ENCODE peak calls at places on chromosomes 4 and X, in nine cellular contexts. A, N, C, F, E, Z, P, W and O are unnamed samples.

GRCh38 chrX:74119016-74119910 is 184.7 kb upstream of the ZCCHC13 start:
- DNase-seq in N (no peak), P (peak), E (no peak), A (no peak), Z (no peak), F (peak), C (no peak), W (no peak), O (no peak)

GRCh38 chr4:15756361-15756861 is 21.7 kb upstream of the CD38 start:
- DNase-seq in W (no peak), F (peak), C (no peak), N (no peak), Z (peak), E (no peak), P (peak), A (no peak), O (peak)

GRCh38 chrX:40933132-40934078 is 151.8 kb upstream of the USP9X start:
- DNase-seq in N (no peak), F (no peak), P (peak), C (peak), W (peak), Z (no peak), A (no peak), E (no peak), O (no peak)

GRCh38 chr4:42641696-42642095 is 15.2 kb downstream of the ATP8A1 start:
- DNase-seq in C (no peak), F (no peak), E (no peak), N (no peak), W (no peak), A (no peak), P (no peak), Z (no peak), O (no peak)

GRCh38 chrX:135086197-135086854 is 34.0 kb downstream of the ETDB start:
- DNase-seq in F (peak), A (peak), P (peak), C (peak), N (no peak), W (peak), E (no peak), Z (no peak), O (no peak)

GRCh38 chr4:137226900-137227299 is 305.4 kb downstream of the PCDH18 start:
- DNase-seq in W (peak), A (peak), Z (no peak), E (no peak), P (peak), F (no peak), N (no peak), C (no peak), O (no peak)

GRCh38 chr4:113049421-113050355 is at the start of gene ANK2:
- DNase-seq in E (no peak), A (peak), C (peak), P (no peak), F (no peak), N (no peak), W (peak), Z (no peak), O (no peak)

GRCh38 chrX:109959356-109959871 is 43.5 kb upstream of the TMEM164 start:
- DNase-seq in A (no peak), W (no peak), C (no peak), N (no peak), F (no peak), P (no peak), Z (no peak), E (no peak), O (no peak)

GRCh38 chrX:19130628-19131027 is 8.4 kb upstream of the ADGRG2 start:
- DNase-seq in Z (no peak), P (no peak), E (no peak), F (no peak), A (no peak), C (no peak), W (no peak), N (no peak), O (no peak)

GRCh38 chr4:152239216-152239615 is 296.7 kb downstream of the FBXW7 start:
- DNase-seq in C (no peak), F (no peak), W (no peak), E (no peak), P (no peak), N (no peak), A (no peak), Z (no peak), O (no peak)

GRCh38 chr4:38873290-38873949 is 5.8 kb downstream of the FAM114A1 start:
- DNase-seq in F (no peak), W (no peak), P (no peak), A (peak), C (no peak), N (no peak), Z (no peak), E (no peak), O (no peak)

GRCh38 chr4:38869511-38869910 is 1.9 kb downstream of the FAM114A1 start:
- DNase-seq in W (no peak), C (no peak), A (no peak), P (no peak), N (no peak), E (no peak), Z (no peak), F (no peak), O (no peak)

GRCh38 chr4:38871593-38871992 is 4.0 kb downstream of the FAM114A1 start:
- DNase-seq in C (no peak), F (no peak), W (no peak), Z (no peak), P (no peak), A (no peak), E (no peak), N (no peak), O (no peak)

GRCh38 chr4:38870098-38870850 is 2.7 kb downstream of the FAM114A1 start:
- DNase-seq in F (no peak), N (no peak), P (no peak), A (no peak), E (no peak), C (no peak), W (no peak), Z (no peak), O (no peak)

GRCh38 chr4:38872620-38873019 is 5.0 kb downstream of the FAM114A1 start:
- DNase-seq in C (no peak), W (no peak), E (no peak), F (no peak), Z (no peak), P (peak), N (no peak), A (no peak), O (no peak)
- H3K27ac ChIP-seq in C (no peak), W (no peak), E (no peak), F (no peak), Z (no peak), P (no peak), N (no peak), A (no peak), O (no peak)

GRCh38 chr4:58669783-58670182 is 1559.6 kb upstream of the IGFBP7 start:
- DNase-seq in A (no peak), P (no peak), E (no peak), W (no peak), F (no peak), N (no peak), C (no peak), Z (no peak), O (no peak)
- H3K27ac ChIP-seq in A (no peak), P (no peak), E (no peak), W (no peak), F (no peak), N (no peak), C (no peak), Z (no peak), O (no peak)

GRCh38 chrX:69262036-69262905 is 97.0 kb upstream of the PJA1 start:
- DNase-seq in N (no peak), E (no peak), F (no peak), W (no peak), A (no peak), C (peak), Z (no peak), P (peak), O (no peak)

GRCh38 chrX:69258893-69259292 is 93.6 kb upstream of the PJA1 start:
- DNase-seq in N (no peak), W (no peak), Z (no peak), F (no peak), C (no peak), P (no peak), E (no peak), A (no peak), O (no peak)

GRCh38 chrX:69263421-69263820 is 98.2 kb upstream of the PJA1 start:
- DNase-seq in N (no peak), A (peak), P (no peak), Z (no peak), F (no peak), C (no peak), E (no peak), W (no peak), O (no peak)

GRCh38 chrX:69268637-69269036 is 103.4 kb upstream of the PJA1 start:
- DNase-seq in A (no peak), E (no peak), N (no peak), W (no peak), F (no peak), C (no peak), Z (no peak), P (no peak), O (no peak)

DNA sequence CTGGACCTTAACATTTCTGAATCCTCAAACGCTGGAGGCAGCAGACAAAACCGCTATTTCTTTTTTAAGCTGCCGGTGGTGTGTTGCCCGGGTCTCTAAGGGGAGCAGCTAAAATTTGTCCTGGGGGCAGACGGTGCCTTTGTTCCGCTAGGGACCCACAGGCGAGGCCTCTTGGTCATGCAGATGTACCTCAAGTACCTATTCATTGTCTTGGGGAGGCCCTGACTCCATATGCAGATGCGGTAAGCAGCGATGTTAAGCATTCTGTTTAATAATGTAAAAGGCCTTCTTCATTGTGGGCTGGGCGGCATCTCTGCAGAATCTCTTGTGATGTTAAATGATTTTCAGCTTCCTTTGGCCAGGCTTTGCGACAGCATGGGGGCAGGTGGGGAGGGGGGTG is 98.9 kb upstream of the PJA1 start:
- DNase-seq in N (no peak), Z (no peak), W (peak), E (no peak), F (no peak), P (no peak), C (no peak), A (peak), O (no peak)
- H3K27ac ChIP-seq in N (no peak), Z (no peak), W (no peak), E (no peak), F (no peak), P (no peak), C (no peak), A (no peak), O (no peak)

GRCh38 chr4:185992585-185992984 is 76.4 kb upstream of the TLR3 start:
- DNase-seq in C (peak), P (no peak), N (no peak), Z (no peak), A (no peak), F (no peak), W (peak), E (no peak), O (no peak)

GRCh38 chr4:185991750-185992149 is 77.2 kb upstream of the TLR3 start:
- DNase-seq in E (no peak), F (no peak), A (no peak), C (no peak), N (no peak), W (no peak), Z (no peak), P (no peak), O (no peak)

GRCh38 chr4:185993328-185993973 is 75.5 kb upstream of the TLR3 start:
- DNase-seq in F (no peak), P (no peak), Z (no peak), C (no peak), E (no peak), N (no peak), A (no peak), W (no peak), O (no peak)

DNA sequence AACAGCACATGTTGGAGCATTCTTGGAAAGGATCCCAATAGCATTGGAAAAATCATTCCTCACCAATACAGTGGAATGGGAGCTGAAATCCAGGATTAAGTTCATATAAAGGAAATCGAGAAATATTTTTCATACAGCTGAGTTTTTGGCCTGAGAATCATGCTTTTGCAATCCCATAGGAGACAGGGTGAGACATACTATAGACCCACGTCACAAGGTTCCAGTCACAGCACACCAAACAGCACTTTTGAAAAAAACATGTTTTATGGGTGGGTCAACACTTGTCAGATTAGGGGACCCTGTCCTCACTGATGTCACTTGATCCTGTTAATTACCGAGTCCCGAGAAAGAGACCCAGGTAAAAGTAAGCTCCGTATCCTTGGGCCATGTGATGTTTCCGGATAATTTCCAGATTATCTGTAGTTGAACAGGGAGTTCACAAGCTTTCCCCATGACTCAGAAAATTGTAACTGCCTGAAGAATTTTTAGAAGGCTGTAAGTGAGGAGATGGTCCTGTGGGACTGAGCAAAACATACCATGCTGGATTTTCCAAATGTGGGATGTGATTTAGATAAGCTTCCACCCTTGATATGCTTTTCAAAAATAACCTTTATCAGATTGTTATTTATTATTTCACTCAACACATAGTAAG is 80.9 kb upstream of the TLR3 start:
- DNase-seq in W (no peak), A (no peak), C (no peak), P (no peak), Z (no peak), F (no peak), N (no peak), E (no peak), O (no peak)
- H3K27ac ChIP-seq in W (no peak), A (no peak), C (peak), P (no peak), Z (no peak), F (no peak), N (no peak), E (no peak), O (no peak)

DNA sequence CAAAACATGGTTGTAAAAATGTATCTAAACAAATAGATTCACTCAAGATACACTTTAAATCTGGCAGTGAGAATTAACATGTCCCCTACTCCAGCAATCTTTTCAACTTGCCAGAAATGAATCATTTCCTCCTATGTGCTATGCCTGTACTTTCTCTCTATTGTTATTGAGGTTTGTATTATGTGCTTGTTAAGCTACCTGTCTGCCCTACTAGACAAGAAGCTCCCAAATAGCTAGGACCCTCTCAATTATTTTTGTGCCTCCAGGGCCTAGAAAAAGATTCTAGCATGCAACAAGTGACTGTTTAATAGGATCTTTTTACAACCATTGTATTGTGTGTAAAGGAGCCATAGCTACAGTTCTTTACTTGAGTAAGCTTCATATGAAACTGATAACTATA is 3.5 kb upstream of the SAP30 start:
- DNase-seq in P (no peak), A (no peak), F (no peak), E (no peak), N (no peak), Z (no peak), W (no peak), C (no peak), O (no peak)
- H3K27ac ChIP-seq in P (no peak), A (no peak), F (no peak), E (peak), N (no peak), Z (no peak), W (no peak), C (no peak), O (no peak)